ENCODE peak calls at places on chromosome 4, in seven cellular contexts. T is ascending aorta, Y is stomach, N is cardiac fibroblast, M is left lung, A is heart left ventricle, Q is progenitor cell of endocrine pancreas. W is an unnamed sample.

GRCh38 chr4:20760053-20760452 is 59.8 kb downstream of the PACRGL start:
- DNase-seq in T (no peak), Y (no peak), N (peak; percentile 15), M (no peak), A (no peak), Q (no peak), W (no peak)

GRCh38 chr4:81589191-81589720 is 117.5 kb upstream of the RASGEF1B start:
- DNase-seq in T (no peak), Y (no peak), N (no peak), M (no peak), A (no peak), Q (no peak), W (no peak)

GRCh38 chr4:139312552-139313332 is 10.5 kb upstream of the NDUFC1 start:
- DNase-seq in T (no peak), Y (no peak), N (no peak), M (no peak), A (no peak), Q (no peak), W (no peak)

GRCh38 chr4:100721077-100721476 is 203.3 kb upstream of the EMCN start:
- DNase-seq in T (no peak), Y (no peak), N (no peak), M (no peak), A (no peak), Q (no peak), W (no peak)

GRCh38 chr4:75555294-75556164 is at the start of gene ODAPH:
- DNase-seq in T (no peak), Y (no peak), N (peak; percentile 40), M (no peak), A (no peak), Q (no peak), W (peak; percentile 53)

GRCh38 chr4:54941994-54942552 is 183.3 kb downstream of the KDR start:
- DNase-seq in T (no peak), Y (no peak), N (peak; percentile 58), M (no peak), A (no peak), Q (no peak), W (peak; percentile 15)

GRCh38 chr4:94828882-94829281 is 71.1 kb downstream of the BMPR1B start:
- DNase-seq in T (no peak), Y (no peak), N (no peak), M (no peak), A (no peak), Q (no peak), W (no peak)

GRCh38 chr4:80268081-80268823 is 1.8 kb downstream of the FGF5 start:
- DNase-seq in T (no peak), Y (no peak), N (peak; percentile 52), M (no peak), A (no peak), Q (no peak), W (no peak)

DNA sequence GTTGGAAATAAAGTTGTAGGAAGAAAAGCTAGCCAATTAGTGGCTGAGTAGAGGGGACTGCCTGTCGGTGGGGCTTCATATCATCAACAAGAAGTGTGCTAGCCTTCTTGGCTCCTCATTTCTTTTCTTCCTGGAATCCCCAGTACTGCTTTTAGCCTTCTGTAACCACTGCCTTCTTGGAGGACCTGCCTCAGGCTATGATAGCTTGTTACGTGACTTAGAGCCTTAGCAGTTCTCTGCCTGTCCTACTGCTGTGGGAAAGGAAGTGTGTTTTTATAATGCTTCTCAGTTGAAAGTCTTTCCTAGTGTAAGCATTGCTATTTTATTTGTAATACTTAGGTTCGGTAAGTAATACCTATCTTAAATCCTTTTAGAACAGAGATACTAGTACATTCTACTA is 61.9 kb downstream of the LARP1B start:
- DNase-seq in T (no peak), Y (no peak), N (no peak), M (no peak), A (no peak), Q (no peak), W (no peak)
- TF ChIP-seq CTCF in T (no peak), Y (no peak), N (no peak), M (no peak), A (no peak), Q (no peak), W (no peak)

DNA sequence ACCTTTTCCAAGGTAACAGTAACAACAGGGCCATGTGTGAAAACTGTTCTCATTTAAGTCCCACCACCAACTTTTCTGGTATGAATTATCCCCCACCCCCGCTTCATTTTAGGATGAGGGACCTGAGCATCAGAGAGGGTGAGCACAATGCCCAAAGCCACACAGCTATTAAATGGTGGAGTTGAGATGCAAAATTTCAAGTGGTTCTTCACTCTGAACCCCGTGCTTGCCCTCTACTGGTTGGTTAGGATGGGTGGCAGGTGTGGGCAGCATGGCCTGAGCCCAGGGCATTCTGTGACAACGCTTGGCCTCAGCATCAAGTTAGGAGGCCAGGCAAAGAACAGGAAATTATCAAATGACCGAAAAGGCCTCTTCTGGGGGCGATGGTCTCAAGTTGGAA is 33.5 kb downstream of the MED28 start:
- DNase-seq in T (no peak), Y (no peak), N (no peak), M (no peak), A (no peak), Q (no peak), W (no peak)
- TF ChIP-seq CTCF in T (no peak), Y (no peak), N (peak; percentile 19), M (no peak), A (no peak), Q (no peak), W (no peak)

GRCh38 chr4:41038304-41038703 is 176.0 kb downstream of the APBB2 start:
- DNase-seq in T (no peak), Y (no peak), N (no peak), M (no peak), A (no peak), Q (no peak), W (no peak)

GRCh38 chr4:41044791-41045190 is 169.6 kb downstream of the APBB2 start:
- DNase-seq in T (no peak), Y (no peak), N (no peak), M (no peak), A (no peak), Q (no peak), W (no peak)

GRCh38 chr4:41041541-41041940 is 172.8 kb downstream of the APBB2 start:
- DNase-seq in T (no peak), Y (no peak), N (no peak), M (no peak), A (no peak), Q (no peak), W (no peak)

GRCh38 chr4:41039312-41039711 is 175.0 kb downstream of the APBB2 start:
- DNase-seq in T (no peak), Y (no peak), N (no peak), M (no peak), A (no peak), Q (no peak), W (no peak)

GRCh38 chr4:41044165-41044564 is 170.2 kb downstream of the APBB2 start:
- DNase-seq in T (no peak), Y (no peak), N (peak; percentile 43), M (no peak), A (no peak), Q (no peak), W (no peak)
- TF ChIP-seq CTCF in T (no peak), Y (no peak), N (no peak), M (no peak), A (no peak), Q (no peak), W (no peak)

DNA sequence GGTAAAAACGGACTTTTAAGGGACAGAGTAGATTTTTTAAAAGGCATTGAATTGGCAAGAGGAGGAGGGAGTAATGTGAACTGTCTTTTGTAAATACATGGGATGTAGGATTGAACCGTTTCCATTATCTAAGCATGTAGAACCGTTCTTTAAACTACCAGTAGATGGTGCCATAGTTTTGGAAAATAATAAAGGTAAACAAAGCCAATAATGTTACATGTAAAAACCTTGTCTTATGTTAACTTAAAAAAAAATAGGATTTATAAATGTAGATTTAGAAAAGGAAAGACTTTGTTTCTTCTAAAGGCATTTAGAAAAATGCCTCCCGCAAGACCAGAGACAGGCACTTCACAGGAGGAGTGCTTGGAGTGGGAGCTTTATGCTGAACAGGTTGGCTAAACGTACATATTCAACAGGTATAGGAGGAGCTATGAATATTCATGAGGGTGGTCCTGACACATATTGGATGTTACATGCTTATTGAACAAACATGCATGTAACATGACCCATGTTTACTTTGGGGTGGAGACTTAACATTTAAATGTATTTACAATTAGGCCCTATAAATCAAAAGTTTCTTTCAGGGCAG is 45.5 kb upstream of the FAM241A start:
- DNase-seq in T (no peak), Y (no peak), N (peak; percentile 80), M (no peak), A (no peak), Q (no peak), W (peak; percentile 55)
- TF ChIP-seq CTCF in T (peak; percentile 68), Y (peak; percentile 57), N (peak; percentile 50), M (peak; percentile 39), A (peak; percentile 74), Q (peak; percentile 76), W (peak; percentile 11)

GRCh38 chr4:74111990-74112389 is 13.0 kb upstream of the CXCL2 start:
- DNase-seq in T (peak; percentile 84), Y (no peak), N (peak; percentile 90), M (peak; percentile 66), A (no peak), Q (no peak), W (no peak)
- TF ChIP-seq CTCF in T (no peak), Y (no peak), N (peak; percentile 2), M (no peak), A (no peak), Q (no peak), W (no peak)

GRCh38 chr4:22241415-22241814 is 274.5 kb downstream of the ADGRA3 start:
- DNase-seq in T (no peak), Y (no peak), N (no peak), M (no peak), A (no peak), Q (no peak), W (no peak)

GRCh38 chr4:22237155-22237751 is 278.6 kb downstream of the ADGRA3 start:
- DNase-seq in T (no peak), Y (peak; percentile 68), N (peak; percentile 4), M (no peak), A (no peak), Q (peak; percentile 17), W (no peak)

GRCh38 chr4:22237846-22238513 is 277.9 kb downstream of the ADGRA3 start:
- DNase-seq in T (no peak), Y (no peak), N (no peak), M (no peak), A (no peak), Q (no peak), W (no peak)

GRCh38 chr4:22240814-22241213 is 275.1 kb downstream of the ADGRA3 start:
- DNase-seq in T (no peak), Y (no peak), N (no peak), M (no peak), A (no peak), Q (no peak), W (no peak)

DNA sequence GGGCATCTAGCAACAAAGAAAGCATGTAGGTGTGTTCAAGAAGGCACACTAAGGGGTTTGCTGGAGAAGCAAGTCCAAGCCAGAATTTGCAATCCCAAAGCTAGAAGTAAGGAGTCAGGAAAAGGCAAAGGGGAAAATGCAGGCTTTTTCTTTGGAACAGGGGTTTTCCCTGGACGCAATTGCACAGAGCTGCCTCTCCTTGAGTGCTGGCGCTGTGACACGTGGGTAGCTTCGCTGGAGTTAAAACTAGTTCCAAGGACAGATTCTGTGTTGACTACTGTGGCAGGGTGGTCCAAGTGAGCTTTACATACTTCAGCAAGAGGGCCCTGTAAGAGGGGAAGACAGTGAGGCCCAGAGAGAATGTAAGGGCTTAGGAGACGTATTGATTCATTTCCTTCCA is 277.1 kb downstream of the ADGRA3 start:
- DNase-seq in T (no peak), Y (no peak), N (no peak), M (no peak), A (no peak), Q (no peak), W (no peak)
- TF ChIP-seq CTCF in T (no peak), Y (no peak), N (no peak), M (no peak), A (no peak), Q (peak; percentile 51), W (no peak)